ENCODE peak calls at places on chromosomes 16 and 17, in six cellular contexts. W, L, X, N, B and K are unnamed samples.

GRCh38 chr16:85174871-85175723 is 62.8 kb upstream of the CIBAR2 start:
- DNase-seq in W (peak; percentile 42), L (no peak), X (no peak), N (peak; percentile 39), B (no peak), K (no peak)

GRCh38 chr17:50604470-50604869 is 30.2 kb upstream of the ABCC3 start:
- DNase-seq in W (peak; percentile 38), L (no peak), X (no peak), N (peak; percentile 72), B (no peak), K (peak; percentile 70)

GRCh38 chr17:80843741-80844156 is 147.9 kb upstream of the CHMP6 start:
- DNase-seq in W (no peak), L (no peak), X (peak; percentile 2), N (no peak), B (no peak), K (no peak)

GRCh38 chr17:4740584-4740983 is 856 bp upstream of the CXCL16 start:
- DNase-seq in W (no peak), L (no peak), X (no peak), N (no peak), B (no peak), K (no peak)

GRCh38 chr16:85321856-85322271 is 209.6 kb upstream of the CIBAR2 start:
- DNase-seq in W (peak; percentile 95), L (no peak), X (peak; percentile 98), N (peak; percentile 94), B (no peak), K (peak; percentile 94)

GRCh38 chr17:65268832-65269231 is 131.7 kb downstream of the RGS9 start:
- DNase-seq in W (peak; percentile 54), L (no peak), X (no peak), N (peak; percentile 64), B (no peak), K (peak; percentile 61)

GRCh38 chr17:68356520-68356919 is 65.2 kb downstream of the ARSG start:
- DNase-seq in W (no peak), L (no peak), X (no peak), N (peak; percentile 74), B (peak; percentile 75), K (no peak)

GRCh38 chr16:57192720-57193486 is 6.8 kb downstream of the RSPRY1 start:
- DNase-seq in W (peak; percentile 71), L (no peak), X (no peak), N (peak; percentile 80), B (peak; percentile 29), K (peak; percentile 51)

GRCh38 chr17:74870512-74870911 is 2.3 kb downstream of the FDXR start:
- DNase-seq in W (peak; percentile 78), L (no peak), X (no peak), N (peak; percentile 63), B (no peak), K (peak; percentile 55)

GRCh38 chr16:80144191-80144590 is 396.6 kb upstream of the DYNLRB2 start:
- DNase-seq in W (no peak), L (no peak), X (no peak), N (peak; percentile 70), B (peak; percentile 90), K (peak; percentile 24)

GRCh38 chr16:23373436-23374219 is 71.5 kb downstream of the SCNN1B start:
- DNase-seq in W (no peak), L (no peak), X (no peak), N (no peak), B (no peak), K (no peak)

GRCh38 chr17:28746611-28747045 is 2.8 kb downstream of the TRAF4 start:
- DNase-seq in W (no peak), L (peak; percentile 76), X (no peak), N (no peak), B (no peak), K (no peak)

GRCh38 chr17:44207319-44207718 is 7.6 kb upstream of the ATXN7L3 start:
- DNase-seq in W (no peak), L (no peak), X (no peak), N (no peak), B (no peak), K (no peak)

GRCh38 chr16:66099261-66099660 is 267.2 kb upstream of the CDH5 start:
- DNase-seq in W (no peak), L (no peak), X (no peak), N (no peak), B (no peak), K (no peak)

GRCh38 chr16:16021988-16022682 is 72.7 kb downstream of the ABCC1 start:
- DNase-seq in W (peak; percentile 95), L (peak; percentile 97), X (peak; percentile 98), N (peak; percentile 96), B (no peak), K (peak; percentile 99)

GRCh38 chr17:59914274-59914854 is 21.4 kb downstream of the RPS6KB1 start:
- DNase-seq in W (peak; percentile 62), L (peak; percentile 52), X (no peak), N (peak; percentile 33), B (peak; percentile 53), K (peak; percentile 88)

GRCh38 chr16:80459331-80459777 is 81.4 kb upstream of the DYNLRB2 start:
- DNase-seq in W (peak; percentile 57), L (no peak), X (peak; percentile 45), N (peak; percentile 82), B (no peak), K (no peak)

GRCh38 chr17:82120148-82120547 is 22.1 kb upstream of the FASN start:
- DNase-seq in W (peak; percentile 38), L (no peak), X (no peak), N (peak; percentile 43), B (no peak), K (peak; percentile 28)

GRCh38 chr17:44044092-44044491 is 22.4 kb downstream of the LSM12 start:
- DNase-seq in W (peak; percentile 70), L (no peak), X (no peak), N (peak; percentile 46), B (no peak), K (peak; percentile 78)

GRCh38 chr16:86854895-86855294 is 276.5 kb downstream of the FOXL1 start:
- DNase-seq in W (peak; percentile 32), L (peak; percentile 39), X (no peak), N (peak; percentile 44), B (no peak), K (peak; percentile 62)

GRCh38 chr16:8957061-8957392 is 6.7 kb downstream of the USP7 start:
- DNase-seq in W (no peak), L (no peak), X (no peak), N (no peak), B (no peak), K (no peak)

GRCh38 chr16:8957509-8958157 is 6.1 kb downstream of the USP7 start:
- DNase-seq in W (no peak), L (no peak), X (no peak), N (no peak), B (no peak), K (no peak)

GRCh38 chr16:8956265-8957060 is 7.2 kb downstream of the USP7 start:
- DNase-seq in W (no peak), L (no peak), X (peak; percentile 40), N (no peak), B (no peak), K (no peak)

GRCh38 chr16:8959921-8960787 is 3.6 kb downstream of the USP7 start:
- DNase-seq in W (no peak), L (no peak), X (no peak), N (peak; percentile 40), B (peak; percentile 70), K (no peak)

GRCh38 chr16:8958344-8958808 is 5.3 kb downstream of the USP7 start:
- DNase-seq in W (peak; percentile 76), L (no peak), X (peak; percentile 33), N (peak; percentile 75), B (peak; percentile 56), K (no peak)
- H3K4me3 ChIP-seq in W (peak overlapping the region; percentile 24), L (no peak overlapping the region), X (no peak overlapping the region), N (no peak overlapping the region), B (peak overlapping the region; percentile 50), K (peak overlapping the region; percentile 30)

DNA sequence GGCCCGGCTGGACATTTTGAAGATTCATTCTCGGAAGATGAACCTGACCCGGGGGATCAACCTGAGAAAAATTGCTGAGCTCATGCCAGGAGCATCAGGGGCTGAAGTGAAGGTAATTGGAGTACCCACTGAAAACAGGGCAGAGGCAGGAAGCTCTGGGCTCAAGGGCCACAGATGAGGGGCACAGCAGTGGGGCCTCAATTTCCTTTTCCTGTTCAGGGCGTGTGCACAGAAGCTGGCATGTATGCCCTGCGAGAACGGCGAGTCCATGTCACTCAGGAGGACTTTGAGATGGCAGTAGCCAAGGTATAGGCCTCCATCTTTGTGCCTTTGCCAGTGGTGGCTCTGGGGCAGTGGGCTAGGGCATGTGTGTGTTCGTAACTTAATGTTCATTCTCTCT is 4.0 kb upstream of the FTSJ3 start:
- DNase-seq in W (no peak), L (no peak), X (no peak), N (no peak), B (no peak), K (no peak)
- H3K4me3 ChIP-seq in W (no peak overlapping the region), L (no peak overlapping the region), X (no peak overlapping the region), N (no peak overlapping the region), B (no peak overlapping the region), K (no peak overlapping the region)

GRCh38 chr17:41184480-41184961 is at the start of gene KRTAP4-1:
- DNase-seq in W (no peak), L (no peak), X (no peak), N (no peak), B (no peak), K (no peak)
- H3K4me3 ChIP-seq in W (no peak within 1 kb of the TSS), L (no peak within 1 kb of the TSS), X (no peak within 1 kb of the TSS), N (no peak within 1 kb of the TSS), B (no peak within 1 kb of the TSS), K (no peak within 1 kb of the TSS)

GRCh38 chr16:11564046-11564926 is 22.4 kb downstream of the LITAF start:
- DNase-seq in W (no peak), L (no peak), X (no peak), N (no peak), B (no peak), K (no peak)
- H3K4me3 ChIP-seq in W (no peak overlapping the region), L (no peak overlapping the region), X (no peak overlapping the region), N (no peak overlapping the region), B (no peak overlapping the region), K (no peak overlapping the region)

DNA sequence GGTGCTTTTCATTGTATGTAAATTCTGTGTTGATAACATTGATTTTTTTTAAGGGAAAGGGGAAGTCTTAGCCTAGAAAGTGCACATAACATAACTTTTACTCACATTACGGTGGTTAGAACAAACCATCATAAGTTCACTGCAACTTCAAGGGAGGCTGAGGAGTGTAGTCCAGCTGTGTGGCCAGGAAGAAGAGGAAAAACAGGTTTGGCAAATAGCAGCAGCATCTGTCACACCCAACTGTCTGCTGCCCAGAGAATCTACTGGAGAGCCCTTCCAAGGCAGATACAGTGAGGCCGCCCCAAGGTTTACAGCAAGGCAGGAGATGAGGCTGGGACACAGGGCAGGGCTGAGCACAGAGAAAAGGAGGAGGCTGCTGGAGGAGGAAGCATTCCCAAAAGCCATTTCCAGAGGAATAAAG is 60.6 kb downstream of the AIPL1 start:
- DNase-seq in W (no peak), L (no peak), X (no peak), N (peak; percentile 66), B (no peak), K (no peak)
- H3K4me3 ChIP-seq in W (no peak overlapping the region), L (no peak overlapping the region), X (no peak overlapping the region), N (no peak overlapping the region), B (no peak overlapping the region), K (no peak overlapping the region)